ENCODE peak calls at places on chromosomes 11 and 22, in five cellular contexts. S, O, G, A and T are unnamed samples.

GRCh38 chr11:34052608-34053160 is 1.2 kb downstream of the CAPRIN1 start:
- DNase-seq in S (peak), G (no peak), A (no peak), O (peak), T (peak)

GRCh38 chr11:58965246-58965985 is 26.1 kb downstream of the GLYATL1 start:
- DNase-seq in S (peak), O (no peak), G (no peak), A (no peak), T (peak)

GRCh38 chr11:77406396-77406795 is 67.5 kb downstream of the PAK1 start:
- DNase-seq in S (no peak), G (no peak), A (no peak), O (no peak), T (no peak)

GRCh38 chr11:26234451-26234850 is 97.5 kb upstream of the ANO3 start:
- DNase-seq in G (no peak), O (no peak), S (no peak), A (no peak), T (peak)

GRCh38 chr22:19120829-19121630 is 1.2 kb downstream of the DGCR2 start:
- DNase-seq in O (no peak), S (peak), A (no peak), G (peak), T (peak)

GRCh38 chr11:113547739-113548138 is 72.5 kb upstream of the DRD2 start:
- DNase-seq in A (no peak), S (no peak), G (no peak), O (no peak), T (no peak)

GRCh38 chr11:20161923-20162322 is 1.6 kb upstream of the DBX1 start:
- DNase-seq in A (no peak), O (no peak), G (no peak), S (no peak), T (no peak)

GRCh38 chr11:9060700-9061111 is 30.7 kb downstream of the SCUBE2 start:
- DNase-seq in A (no peak), O (no peak), G (no peak), S (peak), T (peak)

GRCh38 chr11:118274184-118274583 is 10.1 kb upstream of the MPZL2 start:
- DNase-seq in A (no peak), G (no peak), S (peak), O (no peak), T (no peak)